ENCODE peak calls at places on chromosomes 5 and 9, in four cellular contexts. F, Z, U and L are unnamed samples. For H3K4me1 and H3K36me3, the result is how much of the 10 kb centered on the place peaks cover.

GRCh38 chr9:38700695-38701094 is 19.2 kb downstream of the FAM240B start:
- DNase-seq in F (no peak), Z (no peak), U (no peak), L (no peak)

GRCh38 chr9:34957492-34958410 is at the start of gene PHF24:
- DNase-seq in F (no peak), Z (no peak), U (no peak), L (no peak)

GRCh38 chr5:172283020-172283861 is at the start of gene UBTD2:
- DNase-seq in F (peak), Z (peak), U (peak), L (peak)

GRCh38 chr5:67581203-67581602 is 384.6 kb upstream of the CD180 start:
- DNase-seq in F (no peak), Z (no peak), U (no peak), L (no peak)

GRCh38 chr9:98231770-98232478 is 23.5 kb downstream of the TBC1D2 start:
- DNase-seq in F (no peak), Z (peak), U (no peak), L (no peak)

GRCh38 chr5:141369994-141370848 is at the start of gene PCDHGB3:
- DNase-seq in F (no peak), Z (no peak), U (no peak), L (no peak)

GRCh38 chr5:97383996-97384395 is 200.9 kb upstream of the RIOK2 start:
- DNase-seq in F (no peak), Z (no peak), U (no peak), L (no peak)

GRCh38 chr5:110288766-110289165 is 437.7 kb downstream of the TMEM232 start:
- DNase-seq in F (no peak), Z (no peak), U (no peak), L (no peak)

GRCh38 chr9:98644011-98644410 is 64.7 kb downstream of the GABBR2 start:
- DNase-seq in F (no peak), Z (no peak), U (no peak), L (no peak)

GRCh38 chr9:119793272-119793671 is 424.0 kb upstream of the BRINP1 start:
- DNase-seq in F (no peak), Z (no peak), U (no peak), L (no peak)

GRCh38 chr9:138117101-138117750 is 239.6 kb downstream of the CACNA1B start:
- DNase-seq in F (peak), Z (no peak), U (no peak), L (peak)

GRCh38 chr9:134360897-134361296 is 34.6 kb downstream of the RXRA start:
- DNase-seq in F (no peak), Z (peak), U (peak), L (no peak)
- H3K4me1 ChIP-seq in F (half or more), Z (under half), U (under half), L (under half)

DNA sequence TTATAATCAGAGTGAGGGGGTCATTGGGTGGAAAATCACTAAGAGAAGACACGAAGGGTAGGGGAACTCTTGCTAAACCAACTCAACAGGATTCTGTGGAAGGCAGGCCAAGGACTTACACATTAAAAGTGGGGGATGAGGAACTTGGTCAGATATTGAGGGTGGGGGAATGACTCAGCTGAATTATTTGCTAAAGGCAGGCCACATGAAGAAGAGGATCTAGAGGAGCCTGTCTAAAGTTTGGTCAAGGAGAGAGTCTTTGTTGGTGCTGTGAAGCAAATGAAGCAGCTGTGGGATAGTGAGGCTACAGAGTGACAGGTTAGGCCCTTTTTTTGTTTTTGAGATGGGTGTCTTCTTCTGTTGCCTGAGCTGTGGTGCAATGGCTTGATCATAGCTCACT is 63.9 kb upstream of the SPRY4 start:
- DNase-seq in F (no peak), Z (no peak), U (no peak), L (no peak)
- H3K27ac ChIP-seq in F (peak), Z (no peak), U (no peak), L (no peak)

GRCh38 chr5:1334831-1335539 is 9.9 kb downstream of the CLPTM1L start:
- DNase-seq in F (peak), Z (peak), U (no peak), L (no peak)
- H3K36me3 ChIP-seq in F (half or more), Z (under half), U (half or more), L (half or more)

GRCh38 chr9:105262497-105262896 is 18.0 kb downstream of the SLC44A1 start:
- DNase-seq in F (no peak), Z (no peak), U (no peak), L (no peak)
- H3K4me1 ChIP-seq in F (under half), Z (under half), U (under half), L (under half)

GRCh38 chr5:176531902-176532493 is 5.2 kb downstream of the RNF44 start:
- DNase-seq in F (no peak), Z (no peak), U (no peak), L (no peak)
- H3K27ac ChIP-seq in F (no peak), Z (no peak), U (no peak), L (no peak)

GRCh38 chr9:37486616-37487544 is 1.1 kb downstream of the POLR1E start:
- DNase-seq in F (no peak), Z (peak), U (no peak), L (no peak)

GRCh38 chr9:37496020-37496419 is 10.3 kb downstream of the POLR1E start:
- DNase-seq in F (no peak), Z (no peak), U (no peak), L (no peak)

GRCh38 chr9:37497320-37497719 is 11.6 kb downstream of the POLR1E start:
- DNase-seq in F (no peak), Z (no peak), U (no peak), L (no peak)

GRCh38 chr9:37495571-37495970 is 9.8 kb downstream of the POLR1E start:
- DNase-seq in F (no peak), Z (no peak), U (no peak), L (no peak)

GRCh38 chr9:37491939-37492338 is 6.2 kb downstream of the POLR1E start:
- DNase-seq in F (no peak), Z (no peak), U (no peak), L (no peak)
- H3K36me3 ChIP-seq in F (half or more), Z (under half), U (under half), L (under half)

DNA sequence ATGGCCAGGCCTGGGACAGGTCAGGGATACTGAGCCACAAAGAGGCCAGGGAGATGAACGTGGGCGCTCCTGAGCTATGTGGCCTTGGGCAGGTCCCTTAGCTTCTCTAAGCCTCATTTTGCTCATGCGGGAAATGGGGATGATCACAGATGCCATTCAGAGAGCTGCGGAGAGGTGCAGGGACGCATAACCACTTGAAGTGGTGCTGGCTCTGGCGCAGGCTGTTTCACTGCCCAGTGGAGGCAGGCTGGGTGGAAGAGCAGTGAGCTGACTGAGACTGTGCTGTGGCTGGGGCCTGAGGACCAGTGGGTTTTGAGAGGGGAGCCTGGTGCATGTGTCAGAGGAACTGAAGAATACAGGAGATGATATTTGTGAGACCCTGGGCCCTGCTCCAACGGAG is 18.4 kb downstream of the CXXC5 start:
- DNase-seq in F (no peak), Z (no peak), U (no peak), L (no peak)
- H3K4me1 ChIP-seq in F (half or more), Z (under half), U (half or more), L (half or more)

GRCh38 chr5:127396490-127397155 is 106.0 kb downstream of the MEGF10 start:
- DNase-seq in F (no peak), Z (no peak), U (no peak), L (no peak)
- H3K27ac ChIP-seq in F (no peak), Z (no peak), U (no peak), L (no peak)